ENCODE peak calls at places on chromosomes 2 and 18, in four cellular contexts. I, K, X and H are unnamed samples.

GRCh38 chr2:219574509-219575311 is 2.6 kb downstream of the INHA start:
- DNase-seq in K (no peak), X (no peak), I (no peak), H (no peak)

GRCh38 chr18:9712606-9713005 is 4.5 kb downstream of the RAB31 start:
- DNase-seq in X (no peak), K (no peak), I (no peak), H (peak; percentile 66)

GRCh38 chr2:128469875-128470274 is 151.2 kb upstream of the HS6ST1 start:
- DNase-seq in X (no peak), I (no peak), K (no peak), H (no peak)

GRCh38 chr18:41146301-41146700 is 808.7 kb upstream of the PIK3C3 start:
- DNase-seq in X (no peak), I (no peak), K (no peak), H (no peak)

GRCh38 chr18:73232933-73233332 is 365.1 kb upstream of the NETO1 start:
- DNase-seq in K (no peak), I (no peak), X (no peak), H (no peak)

GRCh38 chr2:102042196-102043041 is 50.7 kb downstream of the IL1R2 start:
- DNase-seq in X (no peak), K (no peak), I (no peak), H (no peak)

GRCh38 chr2:73984922-73985317 is 210 bp downstream of the TET3 start:
- DNase-seq in X (no peak), I (no peak), K (no peak), H (peak; percentile 43)

GRCh38 chr2:7748717-7749415 is 831.7 kb downstream of the RNF144A start:
- DNase-seq in X (no peak), K (peak; percentile 31), I (no peak), H (peak; percentile 14)

GRCh38 chr2:85239102-85239501 is 88.7 kb downstream of the TGOLN2 start:
- DNase-seq in I (no peak), X (no peak), K (no peak), H (no peak)

GRCh38 chr2:105143467-105144127 is 97.9 kb upstream of the GPR45 start:
- DNase-seq in K (no peak), X (peak; percentile 28), I (no peak), H (peak; percentile 16)

GRCh38 chr2:134664051-134664450 is 54.7 kb downstream of the TMEM163 start:
- DNase-seq in K (no peak), X (no peak), I (no peak), H (no peak)

GRCh38 chr18:54388203-54389142 is 30.8 kb downstream of the C18orf54 start:
- DNase-seq in K (peak; percentile 86), X (no peak), I (no peak), H (peak; percentile 93)

GRCh38 chr2:135899567-135899966 is 23.3 kb upstream of the MCM6 start:
- DNase-seq in K (no peak), X (no peak), I (no peak), H (no peak)

GRCh38 chr2:240162032-240162431 is 21.6 kb upstream of the OTOS start:
- DNase-seq in I (no peak), K (no peak), X (no peak), H (no peak)

GRCh38 chr2:101961287-101962242 is 30.2 kb upstream of the IL1R2 start:
- DNase-seq in K (peak; percentile 100), X (no peak), I (no peak), H (no peak)

GRCh38 chr2:27753744-27754588 is 17.6 kb upstream of the MRPL33 start:
- DNase-seq in I (no peak), K (peak; percentile 82), X (peak; percentile 53), H (peak; percentile 88)

GRCh38 chr2:135819211-135819610 is 17.8 kb downstream of the LCT start:
- DNase-seq in K (peak; percentile 45), I (no peak), X (no peak), H (peak; percentile 22)

GRCh38 chr2:35301349-35301748 is 1054.2 kb upstream of the CRIM1 start:
- DNase-seq in K (no peak), I (no peak), X (no peak), H (no peak)

GRCh38 chr2:161423351-161424178 is 7.5 kb downstream of the TBR1 start:
- DNase-seq in X (no peak), I (no peak), K (no peak), H (no peak)

GRCh38 chr18:45228989-45229388 is 386.3 kb upstream of the SLC14A2 start:
- DNase-seq in X (no peak), I (no peak), K (no peak), H (no peak)

GRCh38 chr18:23949863-23950262 is 64.7 kb upstream of the TTC39C start:
- DNase-seq in I (no peak), X (no peak), K (no peak), H (no peak)

GRCh38 chr2:64284751-64285150 is 140.5 kb upstream of the PELI1 start:
- DNase-seq in K (no peak), X (no peak), I (no peak), H (no peak)

GRCh38 chr2:104378853-104379374 is 475.0 kb upstream of the POU3F3 start:
- DNase-seq in I (no peak), K (no peak), X (peak; percentile 45), H (peak; percentile 64)

GRCh38 chr2:62219407-62220159 is 23.7 kb downstream of the B3GNT2 start:
- DNase-seq in X (no peak), K (peak; percentile 34), I (no peak), H (no peak)

GRCh38 chr2:55196526-55196925 is 35.6 kb downstream of the CLHC1 start:
- DNase-seq in K (no peak), I (no peak), X (no peak), H (no peak)

GRCh38 chr18:11309172-11309571 is 159.8 kb upstream of the PIEZO2 start:
- DNase-seq in I (no peak), K (peak; percentile 45), X (no peak), H (peak; percentile 12)

GRCh38 chr18:69636529-69637301 is 236.0 kb downstream of the DOK6 start:
- DNase-seq in I (no peak), K (no peak), X (no peak), H (no peak)

GRCh38 chr18:25661836-25662235 is 309.9 kb upstream of the ZNF521 start:
- DNase-seq in K (no peak), I (no peak), X (no peak), H (peak; percentile 39)

GRCh38 chr2:169734172-169734847 is 678 bp downstream of the KLHL23 start:
- DNase-seq in X (peak; percentile 23), I (no peak), K (no peak), H (peak; percentile 29)

GRCh38 chr2:212935749-212936148 is 215.7 kb downstream of the IKZF2 start:
- DNase-seq in K (no peak), I (no peak), X (no peak), H (no peak)